ENCODE peak calls at places on chromosomes 11 and 22, in ten cellular contexts. One of them, this sample, is unnamed.
A peak's percentile ranks its signal among the peaks of the same experiment; 100 is the strongest.

GRCh38 chr11:124900464-124900863 is 2.8 kb upstream of the ROBO4 start:
- DNase-seq in OCI-LY7: no peak
- DNase-seq in WTC11: no peak
- DNase-seq in H9: peak; percentile 40
- DNase-seq in cardiac muscle cell: peak; percentile 78
- DNase-seq in A673: peak; percentile 44
- DNase-seq in bronchial epithelial cell: peak; percentile 85
- DNase-seq in ascending aorta: peak; percentile 60
- DNase-seq in H1: no peak
- DNase-seq in GM10248: peak; percentile 1
- DNase-seq in this sample: no peak

GRCh38 chr11:2089536-2090165 is 49.5 kb downstream of the IGF2 start:
- DNase-seq in OCI-LY7: peak; percentile 73
- DNase-seq in WTC11: peak; percentile 61
- DNase-seq in H9: peak; percentile 81
- DNase-seq in cardiac muscle cell: peak; percentile 28
- DNase-seq in A673: peak; percentile 33
- DNase-seq in bronchial epithelial cell: peak; percentile 40
- DNase-seq in ascending aorta: no peak
- DNase-seq in H1: no peak
- DNase-seq in GM10248: peak; percentile 50
- DNase-seq in this sample: no peak

GRCh38 chr11:112625816-112626215 is 335.4 kb upstream of the NCAM1 start:
- DNase-seq in OCI-LY7: no peak
- DNase-seq in WTC11: no peak
- DNase-seq in H9: no peak
- DNase-seq in cardiac muscle cell: no peak
- DNase-seq in A673: no peak
- DNase-seq in bronchial epithelial cell: peak; percentile 92
- DNase-seq in ascending aorta: no peak
- DNase-seq in H1: no peak
- DNase-seq in GM10248: no peak
- DNase-seq in this sample: no peak

GRCh38 chr11:2534957-2535672 is 90.3 kb downstream of the KCNQ1 start:
- DNase-seq in OCI-LY7: no peak
- DNase-seq in WTC11: no peak
- DNase-seq in H9: no peak
- DNase-seq in cardiac muscle cell: no peak
- DNase-seq in A673: no peak
- DNase-seq in bronchial epithelial cell: no peak
- DNase-seq in ascending aorta: peak; percentile 59
- DNase-seq in H1: no peak
- DNase-seq in GM10248: no peak
- DNase-seq in this sample: no peak

GRCh38 chr22:24938741-24939341 is 7.7 kb downstream of the LHFPL7 start:
- DNase-seq in OCI-LY7: peak; percentile 59
- DNase-seq in WTC11: peak; percentile 27
- DNase-seq in H9: peak; percentile 55
- DNase-seq in cardiac muscle cell: peak; percentile 60
- DNase-seq in A673: peak; percentile 62
- DNase-seq in bronchial epithelial cell: peak; percentile 50
- DNase-seq in ascending aorta: no peak
- DNase-seq in H1: no peak
- DNase-seq in GM10248: peak; percentile 73
- DNase-seq in this sample: peak; percentile 39

GRCh38 chr11:17991799-17992433 is 20.9 kb downstream of the SERGEF start:
- DNase-seq in OCI-LY7: peak; percentile 68
- DNase-seq in WTC11: peak; percentile 35
- DNase-seq in H9: no peak
- DNase-seq in cardiac muscle cell: peak; percentile 73
- DNase-seq in A673: peak; percentile 68
- DNase-seq in bronchial epithelial cell: peak; percentile 57
- DNase-seq in ascending aorta: no peak
- DNase-seq in H1: no peak
- DNase-seq in GM10248: peak; percentile 69
- DNase-seq in this sample: peak; percentile 49

GRCh38 chr11:32472226-32472625 is 36.9 kb upstream of the WT1 start:
- DNase-seq in OCI-LY7: no peak
- DNase-seq in WTC11: no peak
- DNase-seq in H9: no peak
- DNase-seq in cardiac muscle cell: no peak
- DNase-seq in A673: peak; percentile 99
- DNase-seq in bronchial epithelial cell: no peak
- DNase-seq in ascending aorta: no peak
- DNase-seq in H1: no peak
- DNase-seq in GM10248: no peak
- DNase-seq in this sample: no peak

GRCh38 chr22:48241658-48242057 is 1479.2 kb downstream of the TBC1D22A start:
- DNase-seq in OCI-LY7: no peak
- DNase-seq in WTC11: no peak
- DNase-seq in H9: peak; percentile 14
- DNase-seq in cardiac muscle cell: no peak
- DNase-seq in A673: no peak
- DNase-seq in bronchial epithelial cell: no peak
- DNase-seq in ascending aorta: peak; percentile 56
- DNase-seq in H1: no peak
- DNase-seq in GM10248: no peak
- DNase-seq in this sample: no peak

GRCh38 chr11:44957051-44957515 is 6.4 kb upstream of the TP53I11 start:
- DNase-seq in OCI-LY7: no peak
- DNase-seq in WTC11: peak; percentile 52
- DNase-seq in H9: no peak
- DNase-seq in cardiac muscle cell: peak; percentile 19
- DNase-seq in A673: peak; percentile 63
- DNase-seq in bronchial epithelial cell: no peak
- DNase-seq in ascending aorta: no peak
- DNase-seq in H1: no peak
- DNase-seq in GM10248: no peak
- DNase-seq in this sample: peak; percentile 67

GRCh38 chr22:49306632-49306975 is 521.1 kb downstream of the BRD1 start:
- DNase-seq in OCI-LY7: no peak
- DNase-seq in WTC11: no peak
- DNase-seq in H9: peak; percentile 18
- DNase-seq in cardiac muscle cell: no peak
- DNase-seq in A673: no peak
- DNase-seq in bronchial epithelial cell: no peak
- DNase-seq in ascending aorta: peak; percentile 57
- DNase-seq in H1: no peak
- DNase-seq in GM10248: no peak
- DNase-seq in this sample: no peak

DNA sequence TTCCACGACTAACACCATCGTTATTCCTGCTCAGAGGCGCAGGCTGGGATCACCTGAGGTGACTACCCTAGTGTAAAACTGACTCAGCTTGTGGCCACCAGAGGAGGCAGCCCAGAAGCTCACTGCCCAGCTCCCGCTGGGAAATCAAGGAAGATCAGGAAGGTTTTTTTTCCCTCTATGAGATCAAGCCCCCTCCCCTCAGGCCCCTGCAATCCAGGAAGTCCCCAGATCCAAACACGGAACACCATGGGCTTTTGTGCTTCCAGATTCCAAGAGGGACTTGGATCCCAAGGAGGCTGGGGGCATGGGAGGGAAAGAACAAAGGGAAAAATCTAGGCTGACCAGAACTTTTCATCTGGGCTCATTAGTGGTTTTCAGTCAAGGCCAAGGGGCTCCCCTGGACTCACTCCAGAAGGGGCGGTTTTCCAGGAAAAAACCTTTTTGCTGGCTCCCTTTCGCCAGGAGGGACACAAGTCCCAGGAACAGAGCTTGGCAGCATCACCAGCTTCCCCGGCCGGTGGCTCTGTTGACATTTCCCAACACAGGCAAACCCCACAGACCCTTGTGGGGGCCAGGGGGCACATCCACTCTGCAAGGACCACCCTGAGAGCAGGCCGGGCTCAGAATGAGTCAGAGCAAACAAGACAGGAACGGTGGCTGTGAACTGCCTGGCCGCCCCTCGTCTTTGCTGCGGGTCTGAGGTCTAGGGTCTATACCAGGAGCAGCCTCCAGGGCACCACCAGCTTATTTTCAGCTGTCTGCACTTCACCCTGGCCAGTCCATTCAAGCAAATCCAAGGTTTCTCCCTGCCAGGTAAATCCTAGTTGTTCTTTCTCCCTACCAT is 36.8 kb downstream of the MYH9 start:
- DNase-seq in OCI-LY7: no peak
- DNase-seq in WTC11: no peak
- DNase-seq in H9: no peak
- DNase-seq in cardiac muscle cell: no peak
- DNase-seq in A673: no peak
- DNase-seq in bronchial epithelial cell: peak; percentile 51
- DNase-seq in ascending aorta: peak; percentile 84
- DNase-seq in H1: no peak
- DNase-seq in GM10248: no peak
- DNase-seq in this sample: no peak
- TF ChIP-seq CTCF in OCI-LY7: no peak
- TF ChIP-seq CTCF in WTC11: no peak
- TF ChIP-seq CTCF in H9: peak; percentile 24
- TF ChIP-seq CTCF in cardiac muscle cell: peak; percentile 14
- TF ChIP-seq CTCF in A673: no peak
- TF ChIP-seq CTCF in bronchial epithelial cell: peak; percentile 17
- TF ChIP-seq CTCF in ascending aorta: peak; percentile 25
- TF ChIP-seq CTCF in H1: no peak
- TF ChIP-seq CTCF in GM10248: no peak
- TF ChIP-seq CTCF in this sample: no peak

DNA sequence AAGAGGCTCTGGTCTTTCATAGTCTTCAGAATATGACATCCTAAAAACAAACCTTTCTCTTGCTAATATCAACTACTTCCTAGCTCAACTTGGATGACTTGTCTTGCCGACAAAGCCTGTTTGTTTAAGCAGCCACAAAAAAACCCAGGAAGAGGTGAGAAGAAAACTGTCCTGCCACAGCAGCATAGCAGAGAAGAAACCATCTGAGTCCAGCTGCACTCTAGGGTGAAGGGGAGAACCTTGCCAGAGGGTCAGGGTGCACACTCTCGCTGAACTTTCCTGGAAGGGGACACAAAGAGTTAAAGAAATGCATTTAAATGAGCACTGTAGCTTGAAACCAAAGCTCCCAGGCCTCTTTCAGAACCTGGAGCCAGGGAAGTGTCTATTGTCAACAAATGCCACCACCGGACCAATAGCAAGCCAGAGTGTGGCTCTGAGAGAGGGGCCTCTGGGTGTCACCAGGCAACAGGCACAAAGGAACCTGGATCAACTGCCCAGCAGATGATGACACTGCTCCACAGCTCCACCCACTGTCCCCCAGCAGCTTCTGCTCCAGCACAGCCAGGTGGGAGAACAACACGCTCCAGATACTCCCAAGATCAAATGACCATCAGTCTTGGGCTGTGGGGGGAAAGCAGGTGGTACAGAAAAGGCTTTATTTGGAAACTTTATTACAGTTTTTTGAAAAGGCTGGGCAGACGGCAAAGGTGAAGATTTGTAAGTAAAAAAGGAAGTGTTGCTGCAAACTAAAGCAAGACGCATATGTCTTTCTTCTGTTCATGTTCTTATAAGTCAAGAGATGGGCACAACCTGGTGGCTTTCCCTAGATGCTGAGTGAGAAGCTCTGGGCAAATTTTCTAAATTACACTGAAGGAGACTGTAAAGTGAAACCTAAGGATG is 105.7 kb downstream of the RASSF10 start:
- DNase-seq in OCI-LY7: no peak
- DNase-seq in WTC11: peak; percentile 66
- DNase-seq in H9: peak; percentile 90
- DNase-seq in cardiac muscle cell: no peak
- DNase-seq in A673: no peak
- DNase-seq in bronchial epithelial cell: no peak
- DNase-seq in ascending aorta: no peak
- DNase-seq in H1: no peak
- DNase-seq in GM10248: no peak
- DNase-seq in this sample: peak; percentile 44
- TF ChIP-seq CTCF in OCI-LY7: peak; percentile 28
- TF ChIP-seq CTCF in WTC11: no peak
- TF ChIP-seq CTCF in H9: peak; percentile 43
- TF ChIP-seq CTCF in cardiac muscle cell: no peak
- TF ChIP-seq CTCF in A673: peak; percentile 23
- TF ChIP-seq CTCF in bronchial epithelial cell: peak; percentile 50
- TF ChIP-seq CTCF in ascending aorta: no peak
- TF ChIP-seq CTCF in H1: peak; percentile 34
- TF ChIP-seq CTCF in GM10248: no peak
- TF ChIP-seq CTCF in this sample: no peak

GRCh38 chr22:38823637-38824036 is 20.2 kb downstream of the NPTXR start:
- DNase-seq in OCI-LY7: no peak
- DNase-seq in WTC11: no peak
- DNase-seq in H9: no peak
- DNase-seq in cardiac muscle cell: no peak
- DNase-seq in A673: no peak
- DNase-seq in bronchial epithelial cell: no peak
- DNase-seq in ascending aorta: no peak
- DNase-seq in H1: no peak
- DNase-seq in GM10248: no peak
- DNase-seq in this sample: no peak

GRCh38 chr22:38826801-38827200 is 17.0 kb downstream of the NPTXR start:
- DNase-seq in OCI-LY7: no peak
- DNase-seq in WTC11: no peak
- DNase-seq in H9: no peak
- DNase-seq in cardiac muscle cell: no peak
- DNase-seq in A673: no peak
- DNase-seq in bronchial epithelial cell: no peak
- DNase-seq in ascending aorta: no peak
- DNase-seq in H1: no peak
- DNase-seq in GM10248: no peak
- DNase-seq in this sample: no peak

GRCh38 chr22:38823076-38823475 is 20.8 kb downstream of the NPTXR start:
- DNase-seq in OCI-LY7: no peak
- DNase-seq in WTC11: no peak
- DNase-seq in H9: no peak
- DNase-seq in cardiac muscle cell: no peak
- DNase-seq in A673: no peak
- DNase-seq in bronchial epithelial cell: no peak
- DNase-seq in ascending aorta: no peak
- DNase-seq in H1: no peak
- DNase-seq in GM10248: no peak
- DNase-seq in this sample: no peak

GRCh38 chr22:38826386-38826785 is 17.4 kb downstream of the NPTXR start:
- DNase-seq in OCI-LY7: no peak
- DNase-seq in WTC11: no peak
- DNase-seq in H9: no peak
- DNase-seq in cardiac muscle cell: no peak
- DNase-seq in A673: no peak
- DNase-seq in bronchial epithelial cell: no peak
- DNase-seq in ascending aorta: no peak
- DNase-seq in H1: no peak
- DNase-seq in GM10248: no peak
- DNase-seq in this sample: no peak

GRCh38 chr22:38824587-38824986 is 19.2 kb downstream of the NPTXR start:
- DNase-seq in OCI-LY7: peak; percentile 61
- DNase-seq in WTC11: peak; percentile 89
- DNase-seq in H9: peak; percentile 88
- DNase-seq in cardiac muscle cell: peak; percentile 84
- DNase-seq in A673: peak; percentile 52
- DNase-seq in bronchial epithelial cell: peak; percentile 44
- DNase-seq in ascending aorta: no peak
- DNase-seq in H1: peak; percentile 61
- DNase-seq in GM10248: peak; percentile 67
- DNase-seq in this sample: peak; percentile 90
- TF ChIP-seq CTCF in OCI-LY7: peak; percentile 29
- TF ChIP-seq CTCF in WTC11: no peak
- TF ChIP-seq CTCF in H9: peak; percentile 86
- TF ChIP-seq CTCF in cardiac muscle cell: peak; percentile 65
- TF ChIP-seq CTCF in A673: peak; percentile 17
- TF ChIP-seq CTCF in bronchial epithelial cell: peak; percentile 53
- TF ChIP-seq CTCF in ascending aorta: peak; percentile 26
- TF ChIP-seq CTCF in H1: peak; percentile 88
- TF ChIP-seq CTCF in GM10248: no peak
- TF ChIP-seq CTCF in this sample: peak; percentile 62

GRCh38 chr22:27257987-27258386 is 543.6 kb downstream of the MN1 start:
- DNase-seq in OCI-LY7: no peak
- DNase-seq in WTC11: no peak
- DNase-seq in H9: no peak
- DNase-seq in cardiac muscle cell: no peak
- DNase-seq in A673: no peak
- DNase-seq in bronchial epithelial cell: no peak
- DNase-seq in ascending aorta: no peak
- DNase-seq in H1: no peak
- DNase-seq in GM10248: no peak
- DNase-seq in this sample: no peak
- TF ChIP-seq CTCF in OCI-LY7: no peak
- TF ChIP-seq CTCF in WTC11: no peak
- TF ChIP-seq CTCF in H9: no peak
- TF ChIP-seq CTCF in cardiac muscle cell: peak; percentile 21
- TF ChIP-seq CTCF in A673: no peak
- TF ChIP-seq CTCF in bronchial epithelial cell: no peak
- TF ChIP-seq CTCF in ascending aorta: no peak
- TF ChIP-seq CTCF in H1: no peak
- TF ChIP-seq CTCF in GM10248: no peak
- TF ChIP-seq CTCF in this sample: no peak

This sample was measured in nephron progenitor cell.